ENCODE peak calls at places on chromosomes 4 and X, in four cellular contexts. O, X, L and A are unnamed samples.

GRCh38 chr4:182752158-182752910 is 164.9 kb downstream of the DCTD start:
- DNase-seq in L (no peak), X (no peak), O (peak), A (peak)

GRCh38 chr4:86441175-86441960 is 81.5 kb upstream of the MAPK10 start:
- DNase-seq in L (no peak), O (peak), X (no peak), A (peak)

GRCh38 chrX:121356139-121356849 is 308.9 kb downstream of the GLUD2 start:
- DNase-seq in X (no peak), L (no peak), O (no peak), A (no peak)

GRCh38 chr4:159768011-159768410 is 665.1 kb downstream of the RAPGEF2 start:
- DNase-seq in L (no peak), O (peak), X (no peak), A (no peak)

GRCh38 chr4:169337510-169337909 is 66.8 kb upstream of the SH3RF1 start:
- DNase-seq in L (no peak), X (no peak), O (peak), A (peak)

GRCh38 chrX:149758068-149758714 is 15.7 kb upstream of the HSFX1 start:
- DNase-seq in X (peak), L (no peak), O (no peak), A (no peak)

GRCh38 chrX:40152706-40153334 is 55.1 kb upstream of the BCOR start:
- DNase-seq in L (peak), O (no peak), X (peak), A (no peak)

GRCh38 chr4:112951362-112951962 is 98.0 kb upstream of the ANK2 start:
- DNase-seq in O (peak), L (no peak), X (no peak), A (peak)

GRCh38 chr4:63063765-63064164 is 1345.5 kb downstream of the TECRL start:
- DNase-seq in O (peak), X (no peak), L (no peak), A (no peak)